ENCODE peak calls at places on chromosomes 6 and 20, in seven cellular contexts. One of them, this sample, is unnamed.

GRCh38 chr6:4295789-4296165 is 160.4 kb upstream of the ECI2 start:
- DNase-seq in uterus: no peak
- DNase-seq in right lobe of liver: no peak
- DNase-seq in sigmoid colon: no peak
- DNase-seq in lower leg skin: no peak
- DNase-seq in stomach: no peak
- DNase-seq in IMR-90: no peak
- DNase-seq in this sample: no peak

GRCh38 chr6:118263929-118264486 is 284.1 kb upstream of the PLN start:
- DNase-seq in right lobe of liver: no peak
- DNase-seq in IMR-90: peak; percentile 1
- DNase-seq in uterus: no peak
- DNase-seq in stomach: no peak
- DNase-seq in lower leg skin: no peak
- DNase-seq in sigmoid colon: no peak
- DNase-seq in this sample: peak; percentile 2

GRCh38 chr6:90288404-90288803 is 8.2 kb downstream of the BACH2 start:
- DNase-seq in sigmoid colon: no peak
- DNase-seq in lower leg skin: no peak
- DNase-seq in stomach: no peak
- DNase-seq in IMR-90: peak; percentile 15
- DNase-seq in uterus: no peak
- DNase-seq in right lobe of liver: peak; percentile 79
- DNase-seq in this sample: peak; percentile 12

GRCh38 chr6:139882234-139882633 is 507.8 kb upstream of the CITED2 start:
- DNase-seq in IMR-90: peak; percentile 78
- DNase-seq in sigmoid colon: no peak
- DNase-seq in stomach: no peak
- DNase-seq in right lobe of liver: no peak
- DNase-seq in uterus: no peak
- DNase-seq in lower leg skin: no peak
- DNase-seq in this sample: no peak

GRCh38 chr20:18795366-18795765 is 18.2 kb upstream of the SCP2D1 start:
- DNase-seq in right lobe of liver: no peak
- DNase-seq in lower leg skin: no peak
- DNase-seq in uterus: no peak
- DNase-seq in sigmoid colon: no peak
- DNase-seq in IMR-90: no peak
- DNase-seq in stomach: no peak
- DNase-seq in this sample: no peak

GRCh38 chr6:37565267-37566208 is 65.8 kb upstream of the CCDC167 start:
- DNase-seq in sigmoid colon: no peak
- DNase-seq in IMR-90: no peak
- DNase-seq in right lobe of liver: no peak
- DNase-seq in lower leg skin: no peak
- DNase-seq in uterus: no peak
- DNase-seq in stomach: no peak
- DNase-seq in this sample: no peak

GRCh38 chr6:135030532-135031178 is 24.0 kb downstream of the HBS1L start:
- DNase-seq in right lobe of liver: no peak
- DNase-seq in IMR-90: peak; percentile 69
- DNase-seq in sigmoid colon: no peak
- DNase-seq in uterus: no peak
- DNase-seq in stomach: no peak
- DNase-seq in lower leg skin: no peak
- DNase-seq in this sample: peak; percentile 83

GRCh38 chr20:62378215-62378614 is 8.7 kb upstream of the RPS21 start:
- DNase-seq in lower leg skin: no peak
- DNase-seq in sigmoid colon: no peak
- DNase-seq in uterus: no peak
- DNase-seq in right lobe of liver: no peak
- DNase-seq in IMR-90: no peak
- DNase-seq in stomach: no peak
- DNase-seq in this sample: no peak

GRCh38 chr6:159915397-159915796 is 24.6 kb downstream of the MAS1 start:
- DNase-seq in stomach: peak; percentile 45
- DNase-seq in uterus: no peak
- DNase-seq in IMR-90: no peak
- DNase-seq in sigmoid colon: no peak
- DNase-seq in lower leg skin: peak; percentile 41
- DNase-seq in right lobe of liver: no peak
- DNase-seq in this sample: no peak

GRCh38 chr20:46011631-46012482 is 3.1 kb downstream of the MMP9 start:
- DNase-seq in stomach: peak; percentile 48
- DNase-seq in lower leg skin: peak; percentile 51
- DNase-seq in sigmoid colon: peak; percentile 69
- DNase-seq in IMR-90: peak; percentile 15
- DNase-seq in right lobe of liver: peak; percentile 67
- DNase-seq in uterus: no peak
- DNase-seq in this sample: peak; percentile 75

GRCh38 chr20:46012926-46013825 is 4.5 kb downstream of the MMP9 start:
- DNase-seq in sigmoid colon: no peak
- DNase-seq in stomach: no peak
- DNase-seq in right lobe of liver: no peak
- DNase-seq in IMR-90: no peak
- DNase-seq in uterus: no peak
- DNase-seq in lower leg skin: no peak
- DNase-seq in this sample: no peak

GRCh38 chr20:46014517-46015396 is 6.0 kb downstream of the MMP9 start:
- DNase-seq in uterus: no peak
- DNase-seq in sigmoid colon: no peak
- DNase-seq in IMR-90: no peak
- DNase-seq in right lobe of liver: no peak
- DNase-seq in lower leg skin: no peak
- DNase-seq in stomach: no peak
- DNase-seq in this sample: no peak

GRCh38 chr20:46010491-46011405 is 2.0 kb downstream of the MMP9 start:
- DNase-seq in lower leg skin: no peak
- DNase-seq in uterus: no peak
- DNase-seq in stomach: no peak
- DNase-seq in right lobe of liver: no peak
- DNase-seq in IMR-90: peak; percentile 7
- DNase-seq in sigmoid colon: no peak
- DNase-seq in this sample: no peak

GRCh38 chr20:46013826-46014516 is 5.3 kb downstream of the MMP9 start:
- DNase-seq in IMR-90: peak; percentile 32
- DNase-seq in stomach: peak; percentile 68
- DNase-seq in lower leg skin: no peak
- DNase-seq in sigmoid colon: no peak
- DNase-seq in right lobe of liver: no peak
- DNase-seq in uterus: no peak
- DNase-seq in this sample: peak; percentile 70
- TF ChIP-seq POLR2A in IMR-90: no peak
- TF ChIP-seq POLR2A in stomach: no peak
- TF ChIP-seq POLR2A in lower leg skin: no peak
- TF ChIP-seq POLR2A in sigmoid colon: no peak
- TF ChIP-seq POLR2A in right lobe of liver: no peak
- TF ChIP-seq POLR2A in uterus: no peak
- TF ChIP-seq POLR2A in this sample: no peak

GRCh38 chr6:83430606-83431544 is at the start of gene ME1:
- DNase-seq in stomach: peak; percentile 71
- DNase-seq in lower leg skin: peak; percentile 64
- DNase-seq in uterus: peak; percentile 55
- DNase-seq in IMR-90: peak; percentile 86
- DNase-seq in right lobe of liver: peak; percentile 84
- DNase-seq in sigmoid colon: peak; percentile 90
- DNase-seq in this sample: peak; percentile 90
- TF ChIP-seq POLR2A in stomach: no peak
- TF ChIP-seq POLR2A in lower leg skin: no peak
- TF ChIP-seq POLR2A in uterus: no peak
- TF ChIP-seq POLR2A in IMR-90: peak; percentile 48
- TF ChIP-seq POLR2A in right lobe of liver: peak; percentile 58
- TF ChIP-seq POLR2A in sigmoid colon: no peak
- TF ChIP-seq POLR2A in this sample: no peak

DNA sequence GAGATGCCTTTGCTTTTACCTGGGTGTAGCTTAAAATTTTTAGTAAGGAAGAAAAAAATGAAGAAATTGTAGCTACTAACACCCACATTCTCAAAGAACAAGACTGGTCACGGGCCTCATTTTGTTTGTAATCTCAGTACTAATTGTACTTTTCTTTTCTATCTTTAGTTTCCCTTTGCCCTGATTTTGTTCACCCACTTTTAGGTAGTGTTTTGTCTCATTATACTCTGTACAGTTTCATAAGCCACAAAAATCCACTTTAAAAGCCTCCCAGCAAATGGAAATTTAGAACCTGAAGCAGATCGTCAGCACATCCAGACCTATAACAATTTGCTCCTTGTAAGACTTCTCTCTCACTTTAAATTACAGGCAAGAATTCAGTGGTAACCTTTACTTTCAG is 43.3 kb downstream of the TP53INP2 start:
- DNase-seq in lower leg skin: no peak
- DNase-seq in stomach: no peak
- DNase-seq in uterus: no peak
- DNase-seq in sigmoid colon: no peak
- DNase-seq in right lobe of liver: no peak
- DNase-seq in IMR-90: no peak
- DNase-seq in this sample: no peak
- TF ChIP-seq POLR2A in lower leg skin: no peak
- TF ChIP-seq POLR2A in stomach: no peak
- TF ChIP-seq POLR2A in uterus: no peak
- TF ChIP-seq POLR2A in sigmoid colon: no peak
- TF ChIP-seq POLR2A in right lobe of liver: no peak
- TF ChIP-seq POLR2A in IMR-90: no peak
- TF ChIP-seq POLR2A in this sample: no peak

GRCh38 chr6:43992126-43992663 is 135.1 kb downstream of the MRPL14 start:
- DNase-seq in stomach: no peak
- DNase-seq in IMR-90: no peak
- DNase-seq in right lobe of liver: no peak
- DNase-seq in sigmoid colon: peak; percentile 15
- DNase-seq in uterus: no peak
- DNase-seq in lower leg skin: no peak
- DNase-seq in this sample: no peak

GRCh38 chr6:43989556-43990248 is 137.6 kb downstream of the MRPL14 start:
- DNase-seq in right lobe of liver: no peak
- DNase-seq in sigmoid colon: no peak
- DNase-seq in stomach: no peak
- DNase-seq in lower leg skin: no peak
- DNase-seq in IMR-90: no peak
- DNase-seq in uterus: no peak
- DNase-seq in this sample: no peak

GRCh38 chr6:43992783-43993505 is 134.3 kb downstream of the MRPL14 start:
- DNase-seq in sigmoid colon: peak; percentile 46
- DNase-seq in uterus: no peak
- DNase-seq in lower leg skin: no peak
- DNase-seq in right lobe of liver: peak; percentile 79
- DNase-seq in IMR-90: no peak
- DNase-seq in stomach: peak; percentile 83
- DNase-seq in this sample: no peak

GRCh38 chr6:43990275-43990626 is 137.0 kb downstream of the MRPL14 start:
- DNase-seq in lower leg skin: no peak
- DNase-seq in right lobe of liver: no peak
- DNase-seq in sigmoid colon: no peak
- DNase-seq in uterus: peak; percentile 47
- DNase-seq in stomach: no peak
- DNase-seq in IMR-90: peak; percentile 57
- DNase-seq in this sample: no peak

GRCh38 chr6:43990627-43991619 is 136.3 kb downstream of the MRPL14 start:
- DNase-seq in sigmoid colon: peak; percentile 36
- DNase-seq in stomach: no peak
- DNase-seq in right lobe of liver: peak; percentile 57
- DNase-seq in IMR-90: peak; percentile 89
- DNase-seq in uterus: peak; percentile 88
- DNase-seq in lower leg skin: no peak
- DNase-seq in this sample: no peak
- TF ChIP-seq POLR2A in sigmoid colon: no peak
- TF ChIP-seq POLR2A in stomach: no peak
- TF ChIP-seq POLR2A in right lobe of liver: no peak
- TF ChIP-seq POLR2A in IMR-90: no peak
- TF ChIP-seq POLR2A in uterus: no peak
- TF ChIP-seq POLR2A in lower leg skin: no peak
- TF ChIP-seq POLR2A in this sample: no peak

GRCh38 chr6:82363368-82364086 is at the start of gene TPBG:
- DNase-seq in lower leg skin: peak; percentile 28
- DNase-seq in right lobe of liver: no peak
- DNase-seq in uterus: peak; percentile 45
- DNase-seq in sigmoid colon: peak; percentile 70
- DNase-seq in IMR-90: peak; percentile 82
- DNase-seq in stomach: peak; percentile 58
- DNase-seq in this sample: no peak
- TF ChIP-seq POLR2A in lower leg skin: no peak
- TF ChIP-seq POLR2A in right lobe of liver: no peak
- TF ChIP-seq POLR2A in uterus: peak; percentile 48
- TF ChIP-seq POLR2A in sigmoid colon: no peak
- TF ChIP-seq POLR2A in IMR-90: peak; percentile 92
- TF ChIP-seq POLR2A in stomach: no peak
- TF ChIP-seq POLR2A in this sample: no peak

GRCh38 chr20:24653306-24653705 is 183.9 kb downstream of the SYNDIG1 start:
- DNase-seq in stomach: no peak
- DNase-seq in IMR-90: peak; percentile 27
- DNase-seq in sigmoid colon: peak; percentile 17
- DNase-seq in lower leg skin: no peak
- DNase-seq in right lobe of liver: no peak
- DNase-seq in uterus: no peak
- DNase-seq in this sample: no peak

GRCh38 chr20:24654425-24654824 is 185.0 kb downstream of the SYNDIG1 start:
- DNase-seq in sigmoid colon: no peak
- DNase-seq in IMR-90: no peak
- DNase-seq in stomach: no peak
- DNase-seq in lower leg skin: no peak
- DNase-seq in right lobe of liver: no peak
- DNase-seq in uterus: no peak
- DNase-seq in this sample: no peak

GRCh38 chr20:24650091-24650490 is 180.7 kb downstream of the SYNDIG1 start:
- DNase-seq in stomach: no peak
- DNase-seq in sigmoid colon: peak; percentile 40
- DNase-seq in uterus: no peak
- DNase-seq in right lobe of liver: no peak
- DNase-seq in IMR-90: peak; percentile 89
- DNase-seq in lower leg skin: no peak
- DNase-seq in this sample: no peak

GRCh38 chr20:24651171-24651972 is 181.9 kb downstream of the SYNDIG1 start:
- DNase-seq in lower leg skin: no peak
- DNase-seq in stomach: no peak
- DNase-seq in IMR-90: peak; percentile 97
- DNase-seq in right lobe of liver: no peak
- DNase-seq in sigmoid colon: peak; percentile 38
- DNase-seq in uterus: no peak
- DNase-seq in this sample: no peak

DNA sequence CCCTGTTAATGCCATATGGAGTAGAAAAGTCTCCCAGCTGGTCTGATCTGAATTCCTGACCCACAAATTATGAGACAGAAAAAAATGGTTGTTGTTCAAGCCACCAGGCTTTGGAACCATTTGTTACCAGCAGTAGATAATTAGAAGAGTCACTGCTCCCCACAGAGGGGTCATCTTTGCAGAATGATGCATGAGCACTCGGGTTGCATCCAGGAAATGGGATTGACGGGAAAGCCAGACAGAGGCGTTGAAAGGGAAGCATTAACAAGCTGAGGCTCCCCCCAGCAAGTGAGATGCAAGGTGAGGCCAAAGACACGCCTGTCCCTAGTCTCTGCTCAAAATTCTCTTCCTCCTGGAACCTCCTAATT is 182.5 kb downstream of the SYNDIG1 start:
- DNase-seq in sigmoid colon: no peak
- DNase-seq in lower leg skin: no peak
- DNase-seq in uterus: no peak
- DNase-seq in IMR-90: no peak
- DNase-seq in stomach: no peak
- DNase-seq in right lobe of liver: no peak
- DNase-seq in this sample: no peak
- TF ChIP-seq POLR2A in sigmoid colon: no peak
- TF ChIP-seq POLR2A in lower leg skin: no peak
- TF ChIP-seq POLR2A in uterus: no peak
- TF ChIP-seq POLR2A in IMR-90: no peak
- TF ChIP-seq POLR2A in stomach: no peak
- TF ChIP-seq POLR2A in right lobe of liver: no peak
- TF ChIP-seq POLR2A in this sample: no peak